ENCODE peak calls at places on chromosomes 3 and 15, in nine cellular contexts. Z is IMR-90; O is activated naive CD8-positive, alpha-beta T cell treated with anti-CD3 and anti-CD28 coated beads, Interleukin-2, amount 10 ng/mL, durations not matched to agents 7 days and 5 days; R is mesenteric fat pad; S is AG04450; V is A549; A is anterior cingulate cortex; P is dermis blood vessel endothelial cell; B is stimulated activated CD4-positive, alpha-beta T cell treated with anti-CD3 and anti-CD28 coated beads, Interleukin-12 subunit alpha, Interleukin-12 subunit beta, amount 100 ng/mL, for 4 hours. N is an unnamed sample.

GRCh38 chr3:135368316-135368715 is 573.3 kb downstream of the EPHB1 start:
- DNase-seq in O (no peak), S (no peak), B (no peak), P (no peak), V (no peak), R (no peak), A (no peak), Z (no peak), N (no peak)

GRCh38 chr3:9142346-9142745 is 107.1 kb downstream of the SRGAP3 start:
- DNase-seq in A (no peak), R (no peak), B (no peak), V (no peak), Z (no peak), S (no peak), O (no peak), P (no peak), N (no peak)

GRCh38 chr3:100185847-100186246 is 71.5 kb upstream of the FILIP1L start:
- DNase-seq in V (no peak), B (no peak), Z (no peak), O (no peak), A (no peak), R (no peak), S (no peak), P (no peak), N (no peak)

GRCh38 chr3:17640466-17640865 is 102.0 kb downstream of the TBC1D5 start:
- DNase-seq in B (no peak), A (no peak), O (no peak), V (no peak), Z (peak), S (no peak), R (no peak), P (peak), N (no peak)

GRCh38 chr3:174439621-174440349 is 419.3 kb upstream of the NAALADL2 start:
- DNase-seq in O (no peak), Z (peak), B (no peak), S (peak), R (no peak), P (peak), V (peak), A (no peak), N (no peak)

GRCh38 chr15:33215941-33216872 is 21.7 kb upstream of the FMN1 start:
- DNase-seq in O (no peak), R (no peak), Z (peak), P (peak), A (no peak), B (no peak), S (no peak), V (no peak), N (no peak)

GRCh38 chr3:117193390-117193789 is 483.8 kb downstream of the TUSC7 start:
- DNase-seq in R (no peak), P (no peak), S (no peak), B (no peak), V (no peak), Z (no peak), O (no peak), A (no peak), N (no peak)

GRCh38 chr15:85891470-85891869 is 96.7 kb upstream of the KLHL25 start:
- DNase-seq in Z (no peak), V (no peak), O (no peak), R (no peak), S (no peak), A (no peak), B (no peak), P (no peak), N (no peak)

GRCh38 chr15:45454825-45455224 is 67.7 kb downstream of the SLC30A4 start:
- DNase-seq in A (no peak), P (no peak), Z (peak), B (peak), O (peak), R (peak), V (peak), S (peak), N (peak)

GRCh38 chr15:79635149-79635771 is 203.1 kb downstream of the MINAR1 start:
- DNase-seq in Z (no peak), P (no peak), R (no peak), B (no peak), S (no peak), A (no peak), O (no peak), V (no peak), N (no peak)

GRCh38 chr3:10015476-10015904 is 10.7 kb upstream of the FANCD2 start:
- DNase-seq in B (no peak), S (peak), V (no peak), O (no peak), Z (peak), A (peak), R (no peak), P (peak), N (no peak)

GRCh38 chr15:69385831-69386230 is 28.3 kb upstream of the KIF23 start:
- DNase-seq in B (no peak), S (no peak), R (no peak), Z (no peak), V (no peak), A (no peak), P (no peak), O (no peak), N (no peak)

GRCh38 chr3:9781551-9781950 is 10.7 kb downstream of the TADA3 start:
- DNase-seq in V (no peak), S (no peak), P (no peak), O (no peak), R (no peak), Z (no peak), B (no peak), A (no peak), N (no peak)

GRCh38 chr3:160756907-160757623 is 1.0 kb downstream of the PPM1L start:
- DNase-seq in R (no peak), O (peak), V (no peak), S (no peak), Z (no peak), P (no peak), A (no peak), B (no peak), N (peak)

GRCh38 chr3:133374706-133375105 is 25.1 kb upstream of the BFSP2 start:
- DNase-seq in P (no peak), A (no peak), O (no peak), Z (no peak), R (no peak), V (no peak), S (no peak), B (no peak), N (no peak)

GRCh38 chr3:42118762-42119361 is 27.7 kb downstream of the TRAK1 start:
- DNase-seq in R (peak), P (peak), V (peak), O (no peak), B (no peak), S (no peak), A (no peak), Z (peak), N (no peak)

GRCh38 chr15:92405942-92406341 is 12.3 kb downstream of the ST8SIA2 start:
- DNase-seq in A (no peak), S (no peak), V (no peak), Z (no peak), P (no peak), R (no peak), O (no peak), B (no peak), N (no peak)

GRCh38 chr15:59594493-59594942 is 17.1 kb upstream of the GCNT3 start:
- DNase-seq in S (peak), P (no peak), B (no peak), R (no peak), Z (peak), O (no peak), V (peak), A (no peak), N (no peak)

GRCh38 chr3:197392961-197393360 is 94.5 kb upstream of the DLG1 start:
- DNase-seq in A (no peak), O (no peak), B (no peak), Z (peak), R (no peak), S (no peak), P (peak), V (no peak), N (no peak)

GRCh38 chr3:178246004-178246403 is 290.2 kb upstream of the KCNMB2 start:
- DNase-seq in Z (no peak), V (no peak), P (no peak), S (no peak), A (no peak), B (no peak), R (no peak), O (no peak), N (no peak)

GRCh38 chr15:99100245-99101173 is 4.4 kb upstream of the SYNM start:
- DNase-seq in Z (peak), S (no peak), B (peak), P (peak), O (peak), R (peak), A (peak), V (peak), N (peak)

GRCh38 chr3:104901396-104901795 is 465.3 kb upstream of the ALCAM start:
- DNase-seq in A (no peak), S (no peak), R (no peak), V (no peak), O (no peak), B (no peak), P (peak), Z (no peak), N (no peak)

GRCh38 chr15:78051622-78052405 is 25.7 kb downstream of the TBC1D2B start:
- DNase-seq in B (no peak), S (no peak), V (no peak), R (no peak), O (no peak), A (no peak), P (peak), Z (peak), N (no peak)

GRCh38 chr3:58989173-58989572 is 60.7 kb downstream of the CFAP20DC start:
- DNase-seq in V (no peak), Z (peak), B (no peak), R (no peak), O (no peak), P (peak), S (peak), A (no peak), N (no peak)

GRCh38 chr15:79378394-79379158 is 53.6 kb upstream of the MINAR1 start:
- DNase-seq in P (peak), R (no peak), V (no peak), A (no peak), O (no peak), B (no peak), Z (peak), S (no peak), N (no peak)

GRCh38 chr3:144332866-144333265 is 361.2 kb downstream of the DIPK2A start:
- DNase-seq in P (no peak), O (no peak), R (no peak), A (no peak), V (no peak), B (no peak), S (no peak), Z (no peak), N (no peak)

GRCh38 chr3:147493065-147493464 is 83.9 kb downstream of the ZIC1 start:
- DNase-seq in R (no peak), V (no peak), P (no peak), B (no peak), A (no peak), O (no peak), Z (no peak), S (no peak), N (no peak)

GRCh38 chr3:160052385-160053047 is 63.9 kb downstream of the IL12A start:
- DNase-seq in Z (peak), O (no peak), A (no peak), V (no peak), S (no peak), B (no peak), P (no peak), R (no peak), N (no peak)

GRCh38 chr3:32282578-32282977 is 44.1 kb downstream of the CMTM8 start:
- DNase-seq in O (no peak), R (no peak), B (no peak), A (no peak), S (no peak), P (peak), Z (no peak), V (no peak), N (no peak)

GRCh38 chr15:40322531-40323238 is 807 bp upstream of the INAFM2 start:
- DNase-seq in O (no peak), S (no peak), V (no peak), A (no peak), Z (no peak), B (no peak), P (no peak), R (peak), N (no peak)

GRCh38 chr15:62807539-62808130 is 234.9 kb upstream of the TPM1 start:
- DNase-seq in O (no peak), B (no peak), A (no peak), V (no peak), Z (no peak), R (no peak), P (no peak), S (no peak), N (no peak)

GRCh38 chr3:15205482-15205933 is 538 bp upstream of the CAPN7 start:
- DNase-seq in B (no peak), V (no peak), Z (no peak), R (no peak), P (no peak), O (no peak), A (no peak), S (no peak), N (no peak)

GRCh38 chr15:52256930-52257733 is 38.5 kb downstream of the MYO5C start:
- DNase-seq in B (no peak), A (no peak), S (no peak), O (no peak), Z (no peak), V (no peak), P (peak), R (no peak), N (no peak)

GRCh38 chr3:60636846-60637245 is 614.4 kb downstream of the FHIT start:
- DNase-seq in R (no peak), P (no peak), V (no peak), B (no peak), O (no peak), Z (peak), S (no peak), A (no peak), N (no peak)

N was measured in stimulated activated naive CD8-positive, alpha-beta T cell treated with anti-CD3 and anti-CD28 coated beads, Interleukin-15, amount 100 ng/mL, for 72 hours.